ENCODE peak calls at places on chromosomes 13 and 19, in seven cellular contexts. M is activated T-cell treated with anti-CD3 and anti-CD28 coated beads, Interleukin-2, amount 50 U/mL, for 72 hours; I is glutamatergic neuron; E is fibroblast of mammary gland; O is transverse colon; K is non-pigmented ciliary epithelial cell; J is Right ventricle myocardium superior. H is an unnamed sample.

GRCh38 chr19:33876619-33877018 is 79.9 kb downstream of the KCTD15 start:
- DNase-seq in M (no peak), I (no peak), E (no peak), O (no peak), K (no peak), J (no peak), H (no peak)

GRCh38 chr19:4597278-4597974 is 37.9 kb upstream of the SEMA6B start:
- DNase-seq in M (peak; percentile 51), I (peak; percentile 72), E (no peak), O (no peak), K (no peak), J (no peak), H (no peak)

GRCh38 chr19:49805822-49806612 is 7.1 kb downstream of the FUZ start:
- DNase-seq in M (no peak), I (no peak), E (no peak), O (no peak), K (no peak), J (no peak), H (no peak)

GRCh38 chr13:42968906-42969305 is 23.1 kb downstream of the EPSTI1 start:
- DNase-seq in M (no peak), I (no peak), E (no peak), O (peak; percentile 88), K (no peak), J (no peak), H (no peak)

GRCh38 chr13:99374169-99374991 is 67.2 kb upstream of the GPR183 start:
- DNase-seq in M (no peak), I (no peak), E (no peak), O (no peak), K (no peak), J (no peak), H (no peak)

GRCh38 chr19:13451596-13451995 is 54.7 kb downstream of the CACNA1A start:
- DNase-seq in M (no peak), I (no peak), E (no peak), O (no peak), K (no peak), J (no peak), H (no peak)

GRCh38 chr19:19202707-19203011 is 555 bp downstream of the NR2C2AP start:
- DNase-seq in M (no peak), I (no peak), E (peak; percentile 9), O (no peak), K (no peak), J (no peak), H (no peak)

GRCh38 chr19:19436137-19436691 is 30.7 kb downstream of the GATAD2A start:
- DNase-seq in M (no peak), I (peak; percentile 69), E (no peak), O (no peak), K (no peak), J (no peak), H (no peak)

GRCh38 chr19:37902668-37903067 is 3.7 kb downstream of the WDR87 start:
- DNase-seq in M (peak; percentile 88), I (peak; percentile 88), E (peak; percentile 73), O (peak; percentile 89), K (no peak), J (peak; percentile 72), H (peak; percentile 80)

GRCh38 chr13:71606818-71607217 is 260.2 kb downstream of the DACH1 start:
- DNase-seq in M (no peak), I (no peak), E (no peak), O (no peak), K (no peak), J (no peak), H (no peak)

GRCh38 chr13:77717508-77717907 is 20.0 kb downstream of the SLAIN1 start:
- DNase-seq in M (no peak), I (no peak), E (no peak), O (no peak), K (no peak), J (no peak), H (no peak)

GRCh38 chr19:40241809-40242384 is 15.4 kb upstream of the CCNP start:
- DNase-seq in M (no peak), I (no peak), E (peak; percentile 49), O (no peak), K (no peak), J (peak; percentile 84), H (no peak)

GRCh38 chr13:35484384-35484783 is 7.9 kb upstream of the MAB21L1 start:
- DNase-seq in M (no peak), I (peak; percentile 32), E (no peak), O (no peak), K (no peak), J (no peak), H (no peak)